ENCODE peak calls at places on chromosomes 16 and 17, in eight cellular contexts. X is ACHN; T is GM04504; Q is AG08395; Z is activated CD8-positive, alpha-beta T cell treated with anti-CD3 and anti-CD28 coated beads, Interleukin-2, amount 10 ng/mL, durations not matched to agents 7 days and 5 days; U is NCI-H82; P is skeletal muscle cell; N is osteocyte. K is an unnamed sample.

GRCh38 chr17:79022507-79022991 is 1.4 kb upstream of the C1QTNF1 start:
- DNase-seq in U (no peak), P (no peak), Z (no peak), X (no peak), N (no peak), Q (no peak), T (no peak), K (no peak)

GRCh38 chr17:12296120-12296727 is 275.5 kb downstream of the MAP2K4 start:
- DNase-seq in X (no peak), U (no peak), N (no peak), T (no peak), P (no peak), Z (no peak), Q (no peak), K (peak)

GRCh38 chr17:75047398-75048098 is 523 bp downstream of the KCTD2 start:
- DNase-seq in X (peak), Q (no peak), P (no peak), T (no peak), N (no peak), U (peak), Z (peak), K (peak)

GRCh38 chr16:2341456-2342447 is 1.2 kb upstream of the ABCA3 start:
- DNase-seq in P (no peak), T (no peak), Q (no peak), Z (no peak), N (peak), U (no peak), X (no peak), K (no peak)

GRCh38 chr16:64131423-64131822 is 990.4 kb downstream of the CDH11 start:
- DNase-seq in N (no peak), Z (no peak), P (no peak), U (no peak), X (no peak), T (no peak), Q (no peak), K (no peak)

GRCh38 chr16:14280541-14280940 is 209.4 kb downstream of the MRTFB start:
- DNase-seq in U (no peak), N (no peak), T (no peak), P (no peak), Z (no peak), Q (no peak), X (no peak), K (no peak)

GRCh38 chr16:19003935-19004334 is 20.2 kb downstream of the TMC7 start:
- DNase-seq in U (peak), Q (no peak), X (no peak), T (no peak), N (no peak), Z (no peak), P (no peak), K (no peak)

GRCh38 chr17:73410586-73411329 is 99.0 kb upstream of the CDC42EP4 start:
- DNase-seq in N (no peak), X (no peak), Z (no peak), Q (no peak), P (no peak), T (no peak), U (no peak), K (no peak)

GRCh38 chr16:78895661-78896060 is 704.9 kb downstream of the MAF start:
- DNase-seq in N (no peak), Z (no peak), P (no peak), T (no peak), X (no peak), U (no peak), Q (no peak), K (no peak)

GRCh38 chr17:76726231-76726765 is at the start of gene JMJD6:
- DNase-seq in X (peak), P (peak), N (peak), Z (peak), U (peak), Q (peak), T (peak), K (peak)

GRCh38 chr17:82230627-82231311 is 1.9 kb downstream of the SLC16A3 start:
- DNase-seq in T (no peak), Q (peak), X (no peak), P (peak), U (peak), Z (peak), N (no peak), K (peak)

GRCh38 chr17:40122466-40122943 is 734 bp downstream of the MSL1 start:
- DNase-seq in U (peak), X (peak), N (peak), Z (peak), T (no peak), Q (peak), P (no peak), K (peak)